ENCODE peak calls at places on chromosomes 1 and 21, in ten cellular contexts. One of them, this sample, is unnamed.

GRCh38 chr1:117001254-117001927 is at the start of gene CD101:
- DNase-seq in T-helper 9 cell: no peak
- DNase-seq in astrocyte of the hippocampus: no peak
- DNase-seq in putamen: no peak
- DNase-seq in NCI-H748 treated with DMSO at 0.1 percent for 48 hours: no peak
- DNase-seq in NCI-H1694 treated with DMSO at 0.1 percent for 48 hours: no peak
- DNase-seq in left cardiac atrium: no peak
- DNase-seq in stimulated activated CD8-positive, alpha-beta memory T cell treated with anti-CD3 and anti-CD28 coated beads, Interleukin-15, amount 100 ng/mL, for 48 hours: peak
- DNase-seq in nephron progenitor cell: no peak
- DNase-seq in H1: no peak
- DNase-seq in this sample: no peak

GRCh38 chr1:46603858-46604549 is at the start of gene MKNK1:
- DNase-seq in T-helper 9 cell: peak
- DNase-seq in H1: peak
- DNase-seq in stimulated activated CD8-positive, alpha-beta memory T cell treated with anti-CD3 and anti-CD28 coated beads, Interleukin-15, amount 100 ng/mL, for 48 hours: peak
- DNase-seq in NCI-H748 treated with DMSO at 0.1 percent for 48 hours: peak
- DNase-seq in astrocyte of the hippocampus: peak
- DNase-seq in NCI-H1694 treated with DMSO at 0.1 percent for 48 hours: peak
- DNase-seq in putamen: peak
- DNase-seq in nephron progenitor cell: peak
- DNase-seq in left cardiac atrium: peak
- DNase-seq in this sample: peak

GRCh38 chr1:66532798-66533783 is 862 bp upstream of the SGIP1 start:
- DNase-seq in stimulated activated CD8-positive, alpha-beta memory T cell treated with anti-CD3 and anti-CD28 coated beads, Interleukin-15, amount 100 ng/mL, for 48 hours: no peak
- DNase-seq in putamen: peak
- DNase-seq in NCI-H1694 treated with DMSO at 0.1 percent for 48 hours: no peak
- DNase-seq in nephron progenitor cell: peak
- DNase-seq in T-helper 9 cell: no peak
- DNase-seq in left cardiac atrium: peak
- DNase-seq in H1: peak
- DNase-seq in NCI-H748 treated with DMSO at 0.1 percent for 48 hours: peak
- DNase-seq in astrocyte of the hippocampus: peak
- DNase-seq in this sample: no peak

GRCh38 chr21:41369915-41370839 is 8.3 kb downstream of the MX2 start:
- DNase-seq in stimulated activated CD8-positive, alpha-beta memory T cell treated with anti-CD3 and anti-CD28 coated beads, Interleukin-15, amount 100 ng/mL, for 48 hours: peak
- DNase-seq in putamen: no peak
- DNase-seq in NCI-H748 treated with DMSO at 0.1 percent for 48 hours: no peak
- DNase-seq in nephron progenitor cell: no peak
- DNase-seq in astrocyte of the hippocampus: no peak
- DNase-seq in left cardiac atrium: peak
- DNase-seq in H1: peak
- DNase-seq in T-helper 9 cell: peak
- DNase-seq in NCI-H1694 treated with DMSO at 0.1 percent for 48 hours: no peak
- DNase-seq in this sample: no peak

GRCh38 chr1:167173516-167174184 is 47.0 kb upstream of the POU2F1 start:
- DNase-seq in T-helper 9 cell: no peak
- DNase-seq in putamen: no peak
- DNase-seq in NCI-H748 treated with DMSO at 0.1 percent for 48 hours: no peak
- DNase-seq in astrocyte of the hippocampus: peak
- DNase-seq in left cardiac atrium: no peak
- DNase-seq in NCI-H1694 treated with DMSO at 0.1 percent for 48 hours: no peak
- DNase-seq in stimulated activated CD8-positive, alpha-beta memory T cell treated with anti-CD3 and anti-CD28 coated beads, Interleukin-15, amount 100 ng/mL, for 48 hours: no peak
- DNase-seq in nephron progenitor cell: no peak
- DNase-seq in H1: no peak
- DNase-seq in this sample: no peak

GRCh38 chr1:209863766-209864485 is 36.2 kb downstream of the UTP25 start:
- DNase-seq in left cardiac atrium: no peak
- DNase-seq in NCI-H748 treated with DMSO at 0.1 percent for 48 hours: no peak
- DNase-seq in NCI-H1694 treated with DMSO at 0.1 percent for 48 hours: no peak
- DNase-seq in stimulated activated CD8-positive, alpha-beta memory T cell treated with anti-CD3 and anti-CD28 coated beads, Interleukin-15, amount 100 ng/mL, for 48 hours: no peak
- DNase-seq in astrocyte of the hippocampus: no peak
- DNase-seq in T-helper 9 cell: no peak
- DNase-seq in putamen: no peak
- DNase-seq in nephron progenitor cell: no peak
- DNase-seq in H1: no peak
- DNase-seq in this sample: no peak

GRCh38 chr1:171793656-171794055 is 12.2 kb downstream of the METTL13 start:
- DNase-seq in stimulated activated CD8-positive, alpha-beta memory T cell treated with anti-CD3 and anti-CD28 coated beads, Interleukin-15, amount 100 ng/mL, for 48 hours: no peak
- DNase-seq in T-helper 9 cell: no peak
- DNase-seq in putamen: no peak
- DNase-seq in nephron progenitor cell: no peak
- DNase-seq in left cardiac atrium: no peak
- DNase-seq in NCI-H1694 treated with DMSO at 0.1 percent for 48 hours: no peak
- DNase-seq in NCI-H748 treated with DMSO at 0.1 percent for 48 hours: no peak
- DNase-seq in H1: no peak
- DNase-seq in astrocyte of the hippocampus: no peak
- DNase-seq in this sample: no peak

GRCh38 chr1:78081980-78082860 is 36.5 kb downstream of the GIPC2 start:
- DNase-seq in putamen: no peak
- DNase-seq in stimulated activated CD8-positive, alpha-beta memory T cell treated with anti-CD3 and anti-CD28 coated beads, Interleukin-15, amount 100 ng/mL, for 48 hours: no peak
- DNase-seq in astrocyte of the hippocampus: no peak
- DNase-seq in NCI-H1694 treated with DMSO at 0.1 percent for 48 hours: no peak
- DNase-seq in nephron progenitor cell: no peak
- DNase-seq in NCI-H748 treated with DMSO at 0.1 percent for 48 hours: no peak
- DNase-seq in T-helper 9 cell: no peak
- DNase-seq in H1: no peak
- DNase-seq in left cardiac atrium: no peak
- DNase-seq in this sample: no peak

GRCh38 chr1:165490175-165490574 is 45.2 kb upstream of the RXRG start:
- DNase-seq in NCI-H748 treated with DMSO at 0.1 percent for 48 hours: no peak
- DNase-seq in stimulated activated CD8-positive, alpha-beta memory T cell treated with anti-CD3 and anti-CD28 coated beads, Interleukin-15, amount 100 ng/mL, for 48 hours: no peak
- DNase-seq in NCI-H1694 treated with DMSO at 0.1 percent for 48 hours: no peak
- DNase-seq in nephron progenitor cell: no peak
- DNase-seq in H1: no peak
- DNase-seq in T-helper 9 cell: no peak
- DNase-seq in left cardiac atrium: peak
- DNase-seq in putamen: no peak
- DNase-seq in astrocyte of the hippocampus: no peak
- DNase-seq in this sample: no peak

GRCh38 chr1:231424950-231425805 is 3.1 kb upstream of the EGLN1 start:
- DNase-seq in astrocyte of the hippocampus: no peak
- DNase-seq in left cardiac atrium: peak
- DNase-seq in NCI-H748 treated with DMSO at 0.1 percent for 48 hours: no peak
- DNase-seq in NCI-H1694 treated with DMSO at 0.1 percent for 48 hours: no peak
- DNase-seq in stimulated activated CD8-positive, alpha-beta memory T cell treated with anti-CD3 and anti-CD28 coated beads, Interleukin-15, amount 100 ng/mL, for 48 hours: no peak
- DNase-seq in putamen: no peak
- DNase-seq in T-helper 9 cell: no peak
- DNase-seq in nephron progenitor cell: no peak
- DNase-seq in H1: no peak
- DNase-seq in this sample: no peak

GRCh38 chr21:35779690-35780570 is 280.4 kb downstream of the SETD4 start:
- DNase-seq in T-helper 9 cell: no peak
- DNase-seq in stimulated activated CD8-positive, alpha-beta memory T cell treated with anti-CD3 and anti-CD28 coated beads, Interleukin-15, amount 100 ng/mL, for 48 hours: no peak
- DNase-seq in nephron progenitor cell: no peak
- DNase-seq in putamen: no peak
- DNase-seq in astrocyte of the hippocampus: peak
- DNase-seq in left cardiac atrium: no peak
- DNase-seq in H1: no peak
- DNase-seq in NCI-H748 treated with DMSO at 0.1 percent for 48 hours: no peak
- DNase-seq in NCI-H1694 treated with DMSO at 0.1 percent for 48 hours: no peak
- DNase-seq in this sample: no peak

GRCh38 chr1:67227196-67227595 is 60.9 kb downstream of the IL23R start:
- DNase-seq in NCI-H748 treated with DMSO at 0.1 percent for 48 hours: no peak
- DNase-seq in NCI-H1694 treated with DMSO at 0.1 percent for 48 hours: no peak
- DNase-seq in stimulated activated CD8-positive, alpha-beta memory T cell treated with anti-CD3 and anti-CD28 coated beads, Interleukin-15, amount 100 ng/mL, for 48 hours: no peak
- DNase-seq in nephron progenitor cell: no peak
- DNase-seq in left cardiac atrium: no peak
- DNase-seq in T-helper 9 cell: no peak
- DNase-seq in astrocyte of the hippocampus: no peak
- DNase-seq in putamen: no peak
- DNase-seq in H1: no peak
- DNase-seq in this sample: no peak

GRCh38 chr1:5475572-5475971 is 516.7 kb downstream of the NPHP4 start:
- DNase-seq in H1: no peak
- DNase-seq in putamen: no peak
- DNase-seq in astrocyte of the hippocampus: no peak
- DNase-seq in T-helper 9 cell: no peak
- DNase-seq in left cardiac atrium: no peak
- DNase-seq in stimulated activated CD8-positive, alpha-beta memory T cell treated with anti-CD3 and anti-CD28 coated beads, Interleukin-15, amount 100 ng/mL, for 48 hours: no peak
- DNase-seq in nephron progenitor cell: no peak
- DNase-seq in NCI-H1694 treated with DMSO at 0.1 percent for 48 hours: no peak
- DNase-seq in NCI-H748 treated with DMSO at 0.1 percent for 48 hours: no peak
- DNase-seq in this sample: no peak

GRCh38 chr1:44237721-44238457 is 24.6 kb downstream of the DMAP1 start:
- DNase-seq in nephron progenitor cell: peak
- DNase-seq in putamen: peak
- DNase-seq in NCI-H748 treated with DMSO at 0.1 percent for 48 hours: peak
- DNase-seq in astrocyte of the hippocampus: peak
- DNase-seq in left cardiac atrium: no peak
- DNase-seq in NCI-H1694 treated with DMSO at 0.1 percent for 48 hours: no peak
- DNase-seq in stimulated activated CD8-positive, alpha-beta memory T cell treated with anti-CD3 and anti-CD28 coated beads, Interleukin-15, amount 100 ng/mL, for 48 hours: peak
- DNase-seq in H1: peak
- DNase-seq in T-helper 9 cell: no peak
- DNase-seq in this sample: no peak

GRCh38 chr1:6922096-6922931 is 137.1 kb downstream of the CAMTA1 start:
- DNase-seq in astrocyte of the hippocampus: peak
- DNase-seq in left cardiac atrium: peak
- DNase-seq in NCI-H1694 treated with DMSO at 0.1 percent for 48 hours: no peak
- DNase-seq in stimulated activated CD8-positive, alpha-beta memory T cell treated with anti-CD3 and anti-CD28 coated beads, Interleukin-15, amount 100 ng/mL, for 48 hours: no peak
- DNase-seq in T-helper 9 cell: no peak
- DNase-seq in putamen: peak
- DNase-seq in NCI-H748 treated with DMSO at 0.1 percent for 48 hours: no peak
- DNase-seq in H1: no peak
- DNase-seq in nephron progenitor cell: no peak
- DNase-seq in this sample: no peak

GRCh38 chr1:33893147-33893830 is 29.4 kb downstream of the HMGB4 start:
- DNase-seq in T-helper 9 cell: no peak
- DNase-seq in stimulated activated CD8-positive, alpha-beta memory T cell treated with anti-CD3 and anti-CD28 coated beads, Interleukin-15, amount 100 ng/mL, for 48 hours: no peak
- DNase-seq in nephron progenitor cell: no peak
- DNase-seq in NCI-H1694 treated with DMSO at 0.1 percent for 48 hours: no peak
- DNase-seq in NCI-H748 treated with DMSO at 0.1 percent for 48 hours: no peak
- DNase-seq in putamen: peak
- DNase-seq in H1: no peak
- DNase-seq in astrocyte of the hippocampus: peak
- DNase-seq in left cardiac atrium: no peak
- DNase-seq in this sample: no peak

GRCh38 chr1:41313661-41314131 is 47.5 kb upstream of the FOXO6 start:
- DNase-seq in H1: peak
- DNase-seq in T-helper 9 cell: no peak
- DNase-seq in nephron progenitor cell: peak
- DNase-seq in stimulated activated CD8-positive, alpha-beta memory T cell treated with anti-CD3 and anti-CD28 coated beads, Interleukin-15, amount 100 ng/mL, for 48 hours: no peak
- DNase-seq in NCI-H748 treated with DMSO at 0.1 percent for 48 hours: peak
- DNase-seq in putamen: no peak
- DNase-seq in NCI-H1694 treated with DMSO at 0.1 percent for 48 hours: no peak
- DNase-seq in astrocyte of the hippocampus: no peak
- DNase-seq in left cardiac atrium: peak
- DNase-seq in this sample: no peak

GRCh38 chr1:113943028-113943811 is 14.1 kb downstream of the HIPK1 start:
- DNase-seq in T-helper 9 cell: no peak
- DNase-seq in NCI-H748 treated with DMSO at 0.1 percent for 48 hours: no peak
- DNase-seq in left cardiac atrium: no peak
- DNase-seq in putamen: no peak
- DNase-seq in stimulated activated CD8-positive, alpha-beta memory T cell treated with anti-CD3 and anti-CD28 coated beads, Interleukin-15, amount 100 ng/mL, for 48 hours: no peak
- DNase-seq in H1: no peak
- DNase-seq in NCI-H1694 treated with DMSO at 0.1 percent for 48 hours: no peak
- DNase-seq in nephron progenitor cell: no peak
- DNase-seq in astrocyte of the hippocampus: no peak
- DNase-seq in this sample: no peak

GRCh38 chr1:6148497-6149241 is 31.5 kb downstream of the CHD5 start:
- DNase-seq in nephron progenitor cell: peak
- DNase-seq in H1: peak
- DNase-seq in T-helper 9 cell: peak
- DNase-seq in NCI-H748 treated with DMSO at 0.1 percent for 48 hours: peak
- DNase-seq in left cardiac atrium: peak
- DNase-seq in astrocyte of the hippocampus: peak
- DNase-seq in stimulated activated CD8-positive, alpha-beta memory T cell treated with anti-CD3 and anti-CD28 coated beads, Interleukin-15, amount 100 ng/mL, for 48 hours: peak
- DNase-seq in NCI-H1694 treated with DMSO at 0.1 percent for 48 hours: no peak
- DNase-seq in putamen: peak
- DNase-seq in this sample: peak

GRCh38 chr1:37593726-37594125 is 2.0 kb downstream of the GNL2 start:
- DNase-seq in astrocyte of the hippocampus: no peak
- DNase-seq in NCI-H1694 treated with DMSO at 0.1 percent for 48 hours: no peak
- DNase-seq in NCI-H748 treated with DMSO at 0.1 percent for 48 hours: no peak
- DNase-seq in nephron progenitor cell: no peak
- DNase-seq in H1: no peak
- DNase-seq in left cardiac atrium: no peak
- DNase-seq in putamen: no peak
- DNase-seq in stimulated activated CD8-positive, alpha-beta memory T cell treated with anti-CD3 and anti-CD28 coated beads, Interleukin-15, amount 100 ng/mL, for 48 hours: no peak
- DNase-seq in T-helper 9 cell: no peak
- DNase-seq in this sample: no peak

GRCh38 chr1:153985341-153985912 is 712 bp downstream of the RAB13 start:
- DNase-seq in left cardiac atrium: peak
- DNase-seq in astrocyte of the hippocampus: peak
- DNase-seq in NCI-H1694 treated with DMSO at 0.1 percent for 48 hours: no peak
- DNase-seq in NCI-H748 treated with DMSO at 0.1 percent for 48 hours: no peak
- DNase-seq in T-helper 9 cell: no peak
- DNase-seq in nephron progenitor cell: no peak
- DNase-seq in putamen: no peak
- DNase-seq in stimulated activated CD8-positive, alpha-beta memory T cell treated with anti-CD3 and anti-CD28 coated beads, Interleukin-15, amount 100 ng/mL, for 48 hours: peak
- DNase-seq in H1: peak
- DNase-seq in this sample: peak